ENCODE peak calls at places on chromosome 7, in seven cellular contexts. One of them, this sample, is unnamed.

GRCh38 chr7:130362251-130362650 is 17.6 kb downstream of the CPA5 start:
- DNase-seq in left cardiac atrium: no peak
- DNase-seq in kidney tubule cell: no peak
- DNase-seq in substantia nigra: no peak
- DNase-seq in activated gamma-delta T cell treated with Interleukin-2 at 50 U/mL for 16 hours: no peak
- DNase-seq in HepG2: no peak
- DNase-seq in stimulated activated CD8-positive, alpha-beta memory T cell treated with anti-CD3 and anti-CD28 coated beads, Interleukin-7, amount 100 ng/mL, for 4 hours: no peak
- DNase-seq in this sample: no peak

GRCh38 chr7:121985476-121985875 is 112.5 kb downstream of the PTPRZ1 start:
- DNase-seq in left cardiac atrium: no peak
- DNase-seq in kidney tubule cell: no peak
- DNase-seq in substantia nigra: no peak
- DNase-seq in activated gamma-delta T cell treated with Interleukin-2 at 50 U/mL for 16 hours: no peak
- DNase-seq in HepG2: no peak
- DNase-seq in stimulated activated CD8-positive, alpha-beta memory T cell treated with anti-CD3 and anti-CD28 coated beads, Interleukin-7, amount 100 ng/mL, for 4 hours: no peak
- DNase-seq in this sample: no peak

GRCh38 chr7:129101746-129102145 is 42.8 kb upstream of the TSPAN33 start:
- DNase-seq in left cardiac atrium: no peak
- DNase-seq in kidney tubule cell: peak; percentile 31
- DNase-seq in substantia nigra: no peak
- DNase-seq in activated gamma-delta T cell treated with Interleukin-2 at 50 U/mL for 16 hours: no peak
- DNase-seq in HepG2: no peak
- DNase-seq in stimulated activated CD8-positive, alpha-beta memory T cell treated with anti-CD3 and anti-CD28 coated beads, Interleukin-7, amount 100 ng/mL, for 4 hours: no peak
- DNase-seq in this sample: no peak

GRCh38 chr7:28984631-28985030 is 26.5 kb upstream of the TRIL start:
- DNase-seq in left cardiac atrium: peak; percentile 58
- DNase-seq in kidney tubule cell: peak; percentile 71
- DNase-seq in substantia nigra: no peak
- DNase-seq in activated gamma-delta T cell treated with Interleukin-2 at 50 U/mL for 16 hours: no peak
- DNase-seq in HepG2: no peak
- DNase-seq in stimulated activated CD8-positive, alpha-beta memory T cell treated with anti-CD3 and anti-CD28 coated beads, Interleukin-7, amount 100 ng/mL, for 4 hours: no peak
- DNase-seq in this sample: no peak

GRCh38 chr7:131218727-131219128 is 108.9 kb upstream of the MKLN1 start:
- DNase-seq in left cardiac atrium: no peak
- DNase-seq in kidney tubule cell: no peak
- DNase-seq in substantia nigra: no peak
- DNase-seq in activated gamma-delta T cell treated with Interleukin-2 at 50 U/mL for 16 hours: no peak
- DNase-seq in HepG2: no peak
- DNase-seq in stimulated activated CD8-positive, alpha-beta memory T cell treated with anti-CD3 and anti-CD28 coated beads, Interleukin-7, amount 100 ng/mL, for 4 hours: no peak
- DNase-seq in this sample: no peak

GRCh38 chr7:50356945-50357268 is 52.4 kb downstream of the IKZF1 start:
- DNase-seq in left cardiac atrium: no peak
- DNase-seq in kidney tubule cell: no peak
- DNase-seq in substantia nigra: no peak
- DNase-seq in activated gamma-delta T cell treated with Interleukin-2 at 50 U/mL for 16 hours: no peak
- DNase-seq in HepG2: no peak
- DNase-seq in stimulated activated CD8-positive, alpha-beta memory T cell treated with anti-CD3 and anti-CD28 coated beads, Interleukin-7, amount 100 ng/mL, for 4 hours: no peak
- DNase-seq in this sample: no peak

GRCh38 chr7:1899951-1900762 is 230.1 kb downstream of the ELFN1 start:
- DNase-seq in left cardiac atrium: peak; percentile 23
- DNase-seq in kidney tubule cell: no peak
- DNase-seq in substantia nigra: no peak
- DNase-seq in activated gamma-delta T cell treated with Interleukin-2 at 50 U/mL for 16 hours: no peak
- DNase-seq in HepG2: no peak
- DNase-seq in stimulated activated CD8-positive, alpha-beta memory T cell treated with anti-CD3 and anti-CD28 coated beads, Interleukin-7, amount 100 ng/mL, for 4 hours: no peak
- DNase-seq in this sample: no peak

GRCh38 chr7:7550663-7551062 is 15.0 kb upstream of the COL28A1 start:
- DNase-seq in left cardiac atrium: no peak
- DNase-seq in kidney tubule cell: peak; percentile 51
- DNase-seq in substantia nigra: no peak
- DNase-seq in activated gamma-delta T cell treated with Interleukin-2 at 50 U/mL for 16 hours: no peak
- DNase-seq in HepG2: no peak
- DNase-seq in stimulated activated CD8-positive, alpha-beta memory T cell treated with anti-CD3 and anti-CD28 coated beads, Interleukin-7, amount 100 ng/mL, for 4 hours: no peak
- DNase-seq in this sample: no peak

GRCh38 chr7:33743594-33743993 is 161.7 kb upstream of the BMPER start:
- DNase-seq in left cardiac atrium: no peak
- DNase-seq in kidney tubule cell: no peak
- DNase-seq in substantia nigra: no peak
- DNase-seq in activated gamma-delta T cell treated with Interleukin-2 at 50 U/mL for 16 hours: no peak
- DNase-seq in HepG2: no peak
- DNase-seq in stimulated activated CD8-positive, alpha-beta memory T cell treated with anti-CD3 and anti-CD28 coated beads, Interleukin-7, amount 100 ng/mL, for 4 hours: no peak
- DNase-seq in this sample: no peak

GRCh38 chr7:133081119-133081604 is 728 bp downstream of the CHCHD3 start:
- DNase-seq in left cardiac atrium: peak; percentile 33
- DNase-seq in kidney tubule cell: peak; percentile 23
- DNase-seq in substantia nigra: no peak
- DNase-seq in activated gamma-delta T cell treated with Interleukin-2 at 50 U/mL for 16 hours: no peak
- DNase-seq in HepG2: peak; percentile 12
- DNase-seq in stimulated activated CD8-positive, alpha-beta memory T cell treated with anti-CD3 and anti-CD28 coated beads, Interleukin-7, amount 100 ng/mL, for 4 hours: no peak
- DNase-seq in this sample: no peak

GRCh38 chr7:24729365-24730017 is 27.8 kb downstream of the GSDME start:
- DNase-seq in left cardiac atrium: peak; percentile 78
- DNase-seq in kidney tubule cell: peak; percentile 16
- DNase-seq in substantia nigra: no peak
- DNase-seq in activated gamma-delta T cell treated with Interleukin-2 at 50 U/mL for 16 hours: no peak
- DNase-seq in HepG2: no peak
- DNase-seq in stimulated activated CD8-positive, alpha-beta memory T cell treated with anti-CD3 and anti-CD28 coated beads, Interleukin-7, amount 100 ng/mL, for 4 hours: no peak
- DNase-seq in this sample: no peak

GRCh38 chr7:95660023-95660434 is 63.7 kb upstream of the PDK4 start:
- DNase-seq in left cardiac atrium: no peak
- DNase-seq in kidney tubule cell: no peak
- DNase-seq in substantia nigra: no peak
- DNase-seq in activated gamma-delta T cell treated with Interleukin-2 at 50 U/mL for 16 hours: no peak
- DNase-seq in HepG2: no peak
- DNase-seq in stimulated activated CD8-positive, alpha-beta memory T cell treated with anti-CD3 and anti-CD28 coated beads, Interleukin-7, amount 100 ng/mL, for 4 hours: no peak
- DNase-seq in this sample: no peak

GRCh38 chr7:55400191-55400590 is 35.1 kb downstream of the LANCL2 start:
- DNase-seq in left cardiac atrium: no peak
- DNase-seq in kidney tubule cell: no peak
- DNase-seq in substantia nigra: no peak
- DNase-seq in activated gamma-delta T cell treated with Interleukin-2 at 50 U/mL for 16 hours: no peak
- DNase-seq in HepG2: no peak
- DNase-seq in stimulated activated CD8-positive, alpha-beta memory T cell treated with anti-CD3 and anti-CD28 coated beads, Interleukin-7, amount 100 ng/mL, for 4 hours: no peak
- DNase-seq in this sample: no peak

GRCh38 chr7:128886391-128887168 is 23.9 kb downstream of the ATP6V1F start:
- DNase-seq in left cardiac atrium: peak; percentile 11
- DNase-seq in kidney tubule cell: no peak
- DNase-seq in substantia nigra: no peak
- DNase-seq in activated gamma-delta T cell treated with Interleukin-2 at 50 U/mL for 16 hours: no peak
- DNase-seq in HepG2: no peak
- DNase-seq in stimulated activated CD8-positive, alpha-beta memory T cell treated with anti-CD3 and anti-CD28 coated beads, Interleukin-7, amount 100 ng/mL, for 4 hours: no peak
- DNase-seq in this sample: no peak

GRCh38 chr7:64892666-64893269 is 10.3 kb upstream of the ZNF273 start:
- DNase-seq in left cardiac atrium: no peak
- DNase-seq in kidney tubule cell: no peak
- DNase-seq in substantia nigra: no peak
- DNase-seq in activated gamma-delta T cell treated with Interleukin-2 at 50 U/mL for 16 hours: no peak
- DNase-seq in HepG2: no peak
- DNase-seq in stimulated activated CD8-positive, alpha-beta memory T cell treated with anti-CD3 and anti-CD28 coated beads, Interleukin-7, amount 100 ng/mL, for 4 hours: no peak
- DNase-seq in this sample: no peak

GRCh38 chr7:36115448-36116321 is 37.4 kb upstream of the EEPD1 start:
- DNase-seq in left cardiac atrium: peak; percentile 87
- DNase-seq in kidney tubule cell: peak; percentile 99
- DNase-seq in substantia nigra: no peak
- DNase-seq in activated gamma-delta T cell treated with Interleukin-2 at 50 U/mL for 16 hours: no peak
- DNase-seq in HepG2: peak; percentile 82
- DNase-seq in stimulated activated CD8-positive, alpha-beta memory T cell treated with anti-CD3 and anti-CD28 coated beads, Interleukin-7, amount 100 ng/mL, for 4 hours: peak; percentile 51
- DNase-seq in this sample: no peak

GRCh38 chr7:2934211-2934731 is 90.2 kb upstream of the GNA12 start:
- DNase-seq in left cardiac atrium: no peak
- DNase-seq in kidney tubule cell: peak; percentile 93
- DNase-seq in substantia nigra: no peak
- DNase-seq in activated gamma-delta T cell treated with Interleukin-2 at 50 U/mL for 16 hours: no peak
- DNase-seq in HepG2: no peak
- DNase-seq in stimulated activated CD8-positive, alpha-beta memory T cell treated with anti-CD3 and anti-CD28 coated beads, Interleukin-7, amount 100 ng/mL, for 4 hours: no peak
- DNase-seq in this sample: no peak

GRCh38 chr7:132930881-132931280 is 151.0 kb downstream of the CHCHD3 start:
- DNase-seq in left cardiac atrium: no peak
- DNase-seq in kidney tubule cell: no peak
- DNase-seq in substantia nigra: no peak
- DNase-seq in activated gamma-delta T cell treated with Interleukin-2 at 50 U/mL for 16 hours: no peak
- DNase-seq in HepG2: peak; percentile 9
- DNase-seq in stimulated activated CD8-positive, alpha-beta memory T cell treated with anti-CD3 and anti-CD28 coated beads, Interleukin-7, amount 100 ng/mL, for 4 hours: no peak
- DNase-seq in this sample: peak; percentile 24

GRCh38 chr7:141231018-141231792 is 157.3 kb downstream of the TMEM178B start:
- DNase-seq in left cardiac atrium: peak; percentile 34
- DNase-seq in kidney tubule cell: peak; percentile 48
- DNase-seq in substantia nigra: peak; percentile 11
- DNase-seq in activated gamma-delta T cell treated with Interleukin-2 at 50 U/mL for 16 hours: no peak
- DNase-seq in HepG2: peak; percentile 28
- DNase-seq in stimulated activated CD8-positive, alpha-beta memory T cell treated with anti-CD3 and anti-CD28 coated beads, Interleukin-7, amount 100 ng/mL, for 4 hours: no peak
- DNase-seq in this sample: peak; percentile 55

GRCh38 chr7:156628562-156628961 is 12.0 kb upstream of the RNF32 start:
- DNase-seq in left cardiac atrium: no peak
- DNase-seq in kidney tubule cell: no peak
- DNase-seq in substantia nigra: no peak
- DNase-seq in activated gamma-delta T cell treated with Interleukin-2 at 50 U/mL for 16 hours: no peak
- DNase-seq in HepG2: no peak
- DNase-seq in stimulated activated CD8-positive, alpha-beta memory T cell treated with anti-CD3 and anti-CD28 coated beads, Interleukin-7, amount 100 ng/mL, for 4 hours: no peak
- DNase-seq in this sample: no peak

GRCh38 chr7:53657586-53657985 is 622.2 kb downstream of the POM121L12 start:
- DNase-seq in left cardiac atrium: no peak
- DNase-seq in kidney tubule cell: no peak
- DNase-seq in substantia nigra: no peak
- DNase-seq in activated gamma-delta T cell treated with Interleukin-2 at 50 U/mL for 16 hours: no peak
- DNase-seq in HepG2: no peak
- DNase-seq in stimulated activated CD8-positive, alpha-beta memory T cell treated with anti-CD3 and anti-CD28 coated beads, Interleukin-7, amount 100 ng/mL, for 4 hours: no peak
- DNase-seq in this sample: no peak

GRCh38 chr7:150388709-150389531 is 9.8 kb downstream of the ZNF775 start:
- DNase-seq in left cardiac atrium: peak; percentile 74
- DNase-seq in kidney tubule cell: peak; percentile 60
- DNase-seq in substantia nigra: peak; percentile 62
- DNase-seq in activated gamma-delta T cell treated with Interleukin-2 at 50 U/mL for 16 hours: no peak
- DNase-seq in HepG2: peak; percentile 98
- DNase-seq in stimulated activated CD8-positive, alpha-beta memory T cell treated with anti-CD3 and anti-CD28 coated beads, Interleukin-7, amount 100 ng/mL, for 4 hours: no peak
- DNase-seq in this sample: peak; percentile 88

GRCh38 chr7:85090138-85090537 is 96.7 kb downstream of the SEMA3D start:
- DNase-seq in left cardiac atrium: peak; percentile 20
- DNase-seq in kidney tubule cell: no peak
- DNase-seq in substantia nigra: no peak
- DNase-seq in activated gamma-delta T cell treated with Interleukin-2 at 50 U/mL for 16 hours: no peak
- DNase-seq in HepG2: no peak
- DNase-seq in stimulated activated CD8-positive, alpha-beta memory T cell treated with anti-CD3 and anti-CD28 coated beads, Interleukin-7, amount 100 ng/mL, for 4 hours: no peak
- DNase-seq in this sample: no peak

GRCh38 chr7:13628231-13629001 is 361.1 kb downstream of the ETV1 start:
- DNase-seq in left cardiac atrium: no peak
- DNase-seq in kidney tubule cell: peak; percentile 27
- DNase-seq in substantia nigra: no peak
- DNase-seq in activated gamma-delta T cell treated with Interleukin-2 at 50 U/mL for 16 hours: no peak
- DNase-seq in HepG2: no peak
- DNase-seq in stimulated activated CD8-positive, alpha-beta memory T cell treated with anti-CD3 and anti-CD28 coated beads, Interleukin-7, amount 100 ng/mL, for 4 hours: no peak
- DNase-seq in this sample: no peak

GRCh38 chr7:2724453-2725177 is 36.6 kb downstream of the AMZ1 start:
- DNase-seq in left cardiac atrium: peak; percentile 11
- DNase-seq in kidney tubule cell: no peak
- DNase-seq in substantia nigra: no peak
- DNase-seq in activated gamma-delta T cell treated with Interleukin-2 at 50 U/mL for 16 hours: no peak
- DNase-seq in HepG2: no peak
- DNase-seq in stimulated activated CD8-positive, alpha-beta memory T cell treated with anti-CD3 and anti-CD28 coated beads, Interleukin-7, amount 100 ng/mL, for 4 hours: no peak
- DNase-seq in this sample: no peak

GRCh38 chr7:116740758-116741462 is 68.9 kb downstream of the MET start:
- DNase-seq in left cardiac atrium: no peak
- DNase-seq in kidney tubule cell: no peak
- DNase-seq in substantia nigra: no peak
- DNase-seq in activated gamma-delta T cell treated with Interleukin-2 at 50 U/mL for 16 hours: no peak
- DNase-seq in HepG2: no peak
- DNase-seq in stimulated activated CD8-positive, alpha-beta memory T cell treated with anti-CD3 and anti-CD28 coated beads, Interleukin-7, amount 100 ng/mL, for 4 hours: no peak
- DNase-seq in this sample: no peak

GRCh38 chr7:100348805-100349204 is 9.1 kb upstream of the PILRB start:
- DNase-seq in left cardiac atrium: no peak
- DNase-seq in kidney tubule cell: no peak
- DNase-seq in substantia nigra: no peak
- DNase-seq in activated gamma-delta T cell treated with Interleukin-2 at 50 U/mL for 16 hours: no peak
- DNase-seq in HepG2: no peak
- DNase-seq in stimulated activated CD8-positive, alpha-beta memory T cell treated with anti-CD3 and anti-CD28 coated beads, Interleukin-7, amount 100 ng/mL, for 4 hours: no peak
- DNase-seq in this sample: no peak

GRCh38 chr7:1339611-1340010 is 106.9 kb downstream of the UNCX start:
- DNase-seq in left cardiac atrium: no peak
- DNase-seq in kidney tubule cell: no peak
- DNase-seq in substantia nigra: no peak
- DNase-seq in activated gamma-delta T cell treated with Interleukin-2 at 50 U/mL for 16 hours: no peak
- DNase-seq in HepG2: no peak
- DNase-seq in stimulated activated CD8-positive, alpha-beta memory T cell treated with anti-CD3 and anti-CD28 coated beads, Interleukin-7, amount 100 ng/mL, for 4 hours: no peak
- DNase-seq in this sample: no peak

GRCh38 chr7:1854521-1855395 is 184.7 kb downstream of the ELFN1 start:
- DNase-seq in left cardiac atrium: peak; percentile 14
- DNase-seq in kidney tubule cell: no peak
- DNase-seq in substantia nigra: no peak
- DNase-seq in activated gamma-delta T cell treated with Interleukin-2 at 50 U/mL for 16 hours: peak; percentile 5
- DNase-seq in HepG2: no peak
- DNase-seq in stimulated activated CD8-positive, alpha-beta memory T cell treated with anti-CD3 and anti-CD28 coated beads, Interleukin-7, amount 100 ng/mL, for 4 hours: no peak
- DNase-seq in this sample: no peak

This sample was measured in HuH-7.